ENCODE peak calls at places on chromosomes 5 and 9, in six cellular contexts. I, T, M, Y, D and X are unnamed samples.

GRCh38 chr9:115263731-115264130 is 145.8 kb upstream of the TNC start:
- DNase-seq in M (no peak), D (no peak), Y (no peak), I (no peak), T (no peak), X (no peak)

GRCh38 chr5:6579535-6579934 is 53.3 kb downstream of the NSUN2 start:
- DNase-seq in D (no peak), T (no peak), Y (no peak), I (no peak), M (no peak), X (no peak)

GRCh38 chr9:126613656-126614055 is at the start of gene LMX1B:
- DNase-seq in T (no peak), I (no peak), M (peak; percentile 91), Y (no peak), D (peak; percentile 61), X (no peak)

GRCh38 chr9:7402704-7403389 is 396.7 kb downstream of the DMAC1 start:
- DNase-seq in T (no peak), I (no peak), D (no peak), Y (no peak), M (no peak), X (no peak)

GRCh38 chr9:87350915-87351314 is 146.8 kb upstream of the DAPK1 start:
- DNase-seq in Y (no peak), M (no peak), T (no peak), D (no peak), I (no peak), X (no peak)

GRCh38 chr5:17355585-17356346 is 138.3 kb downstream of the BASP1 start:
- DNase-seq in Y (no peak), I (no peak), D (no peak), M (no peak), T (no peak), X (no peak)

GRCh38 chr5:111364992-111365391 is 140.8 kb downstream of the CAMK4 start:
- DNase-seq in T (no peak), M (no peak), I (no peak), Y (no peak), D (no peak), X (no peak)

GRCh38 chr9:29214162-29214520 is 1640.9 kb upstream of the C9orf72 start:
- DNase-seq in T (no peak), I (no peak), D (no peak), Y (no peak), M (no peak), X (no peak)

GRCh38 chr9:7123743-7124142 is 366.0 kb downstream of the KDM4C start:
- DNase-seq in I (no peak), Y (no peak), D (no peak), M (no peak), T (no peak), X (no peak)

GRCh38 chr9:128836509-128837145 is 7.0 kb upstream of the SPOUT1 start:
- DNase-seq in D (no peak), I (no peak), Y (peak; percentile 3), T (peak; percentile 51), M (no peak), X (no peak)

GRCh38 chr5:65961644-65962043 is 35.3 kb downstream of the ERBIN start:
- DNase-seq in D (no peak), I (no peak), M (no peak), T (no peak), Y (peak; percentile 28), X (no peak)

GRCh38 chr5:32138839-32139493 is 35.2 kb downstream of the GOLPH3 start:
- DNase-seq in D (no peak), M (no peak), T (no peak), Y (no peak), I (no peak), X (no peak)

GRCh38 chr9:14344846-14345585 is 31.1 kb upstream of the NFIB start:
- DNase-seq in I (no peak), T (no peak), Y (no peak), M (peak; percentile 67), D (no peak), X (no peak)

GRCh38 chr9:71685394-71685793 is 82.9 kb downstream of the CEMIP2 start:
- DNase-seq in M (no peak), T (no peak), D (no peak), Y (no peak), I (no peak), X (no peak)

GRCh38 chr9:99472240-99472915 is 250.3 kb downstream of the SEC61B start:
- DNase-seq in Y (no peak), I (no peak), D (no peak), T (no peak), M (no peak), X (no peak)

GRCh38 chr9:4425358-4426045 is 64.8 kb upstream of the SLC1A1 start:
- DNase-seq in M (no peak), T (no peak), I (no peak), Y (no peak), D (no peak), X (no peak)

GRCh38 chr9:100100268-100100667 is 1.2 kb downstream of the INVS start:
- DNase-seq in M (no peak), D (no peak), Y (no peak), I (no peak), T (no peak), X (no peak)

GRCh38 chr9:3238241-3238640 is 287.6 kb downstream of the RFX3 start:
- DNase-seq in M (no peak), Y (no peak), D (no peak), T (no peak), I (no peak), X (no peak)

GRCh38 chr9:135559606-135560005 is 1.9 kb upstream of the PAEP start:
- DNase-seq in T (peak; percentile 18), D (no peak), Y (no peak), M (no peak), I (no peak), X (no peak)

GRCh38 chr5:42970636-42971559 is 69.2 kb downstream of the ANXA2R start:
- DNase-seq in D (peak; percentile 29), Y (no peak), I (no peak), M (peak; percentile 67), T (no peak), X (no peak)

GRCh38 chr5:9468070-9468388 is 77.8 kb downstream of the SEMA5A start:
- DNase-seq in T (no peak), Y (no peak), M (no peak), I (no peak), D (no peak), X (no peak)

GRCh38 chr5:43121565-43122484 is 1.1 kb downstream of the ZNF131 start:
- DNase-seq in I (peak; percentile 32), M (no peak), Y (peak; percentile 29), T (no peak), D (no peak), X (peak; percentile 30)

GRCh38 chr9:15999422-16000339 is 446.8 kb downstream of the CCDC171 start:
- DNase-seq in M (no peak), D (no peak), Y (no peak), I (no peak), T (no peak), X (no peak)

GRCh38 chr9:113516840-113517577 is 53.5 kb downstream of the RGS3 start:
- DNase-seq in M (no peak), I (no peak), D (no peak), T (peak; percentile 91), Y (no peak), X (no peak)

GRCh38 chr9:90526386-90526785 is 116.2 kb downstream of the DIRAS2 start:
- DNase-seq in I (no peak), M (no peak), D (no peak), T (no peak), Y (no peak), X (no peak)

GRCh38 chr5:8340739-8341344 is 471.9 kb downstream of the MTRR start:
- DNase-seq in I (no peak), Y (no peak), M (no peak), T (no peak), D (no peak), X (no peak)

GRCh38 chr5:175309218-175309617 is 134.8 kb downstream of the DRD1 start:
- DNase-seq in T (no peak), I (no peak), Y (no peak), D (no peak), M (no peak), X (no peak)

GRCh38 chr9:93263334-93264229 is 79.6 kb downstream of the WNK2 start:
- DNase-seq in D (no peak), I (no peak), Y (peak; percentile 58), M (peak; percentile 57), T (peak; percentile 54), X (no peak)

GRCh38 chr5:161846731-161847130 is 1.2 kb upstream of the GABRA1 start:
- DNase-seq in M (no peak), T (no peak), D (no peak), Y (no peak), I (no peak), X (no peak)

GRCh38 chr9:72937545-72937944 is 15.3 kb downstream of the ALDH1A1 start:
- DNase-seq in M (peak; percentile 31), T (no peak), Y (no peak), I (no peak), D (no peak), X (no peak)
- H3K4me1 ChIP-seq in M (no peaks in the 10 kb centered on the region), T (no peaks in the 10 kb centered on the region), Y (no peaks in the 10 kb centered on the region), I (no peaks in the 10 kb centered on the region), D (no peaks in the 10 kb centered on the region), X (peaks cover 4% of the 10 kb centered on the region)

GRCh38 chr5:145942749-145943148 is 6.4 kb downstream of the SH3RF2 start:
- DNase-seq in I (no peak), Y (no peak), M (no peak), D (no peak), T (no peak), X (no peak)

GRCh38 chr5:145943674-145944121 is 7.3 kb downstream of the SH3RF2 start:
- DNase-seq in I (no peak), M (no peak), T (no peak), Y (peak; percentile 20), D (no peak), X (no peak)

GRCh38 chr5:145941677-145942130 is 5.3 kb downstream of the SH3RF2 start:
- DNase-seq in M (no peak), D (no peak), I (no peak), T (no peak), Y (no peak), X (no peak)

GRCh38 chr5:145941096-145941676 is 4.8 kb downstream of the SH3RF2 start:
- DNase-seq in T (no peak), I (no peak), M (no peak), D (no peak), Y (no peak), X (no peak)

GRCh38 chr5:145942202-145942601 is 5.8 kb downstream of the SH3RF2 start:
- DNase-seq in Y (no peak), D (no peak), I (no peak), M (no peak), T (no peak), X (no peak)
- H3K4me1 ChIP-seq in Y (peaks cover 3% of the 10 kb centered on the region), D (peaks cover 2% of the 10 kb centered on the region), I (no peaks in the 10 kb centered on the region), M (peaks cover 8% of the 10 kb centered on the region), T (no peaks in the 10 kb centered on the region), X (peaks cover 5% of the 10 kb centered on the region)

GRCh38 chr5:141515946-141516647 is 27.2 kb downstream of the PCDHGC5 start:
- DNase-seq in T (no peak), I (no peak), D (no peak), Y (no peak), M (no peak), X (peak; percentile 9)
- H3K4me1 ChIP-seq in T (peaks cover 16% of the 10 kb centered on the region), I (peaks cover 6% of the 10 kb centered on the region), D (peaks cover 58% of the 10 kb centered on the region), Y (peaks cover 17% of the 10 kb centered on the region), M (peaks cover 20% of the 10 kb centered on the region), X (peaks cover 89% of the 10 kb centered on the region)

GRCh38 chr5:62584395-62584794 is 5.8 kb downstream of the LRRC70 start:
- DNase-seq in Y (no peak), D (no peak), M (no peak), T (no peak), I (no peak), X (no peak)
- H3K4me1 ChIP-seq in Y (peaks cover 3% of the 10 kb centered on the region), D (no peaks in the 10 kb centered on the region), M (no peaks in the 10 kb centered on the region), T (no peaks in the 10 kb centered on the region), I (peaks cover 3% of the 10 kb centered on the region), X (no peaks in the 10 kb centered on the region)